ENCODE peak calls at places on chromosomes 12 and 14, in four cellular contexts. P is stimulated activated CD8-positive, alpha-beta memory T cell treated with anti-CD3 and anti-CD28 coated beads, Interleukin-4, amount 100 ng/mL, for 4 hours; Y is AML-193; O is CD8-positive, alpha-beta memory T cell. X is an unnamed sample.

GRCh38 chr12:124369055-124369900 is 74.4 kb downstream of the RFLNA start:
- DNase-seq in O (no peak), P (no peak), Y (no peak), X (no peak)

GRCh38 chr12:15931590-15932053 is 20.5 kb downstream of the DERA start:
- DNase-seq in P (no peak), O (no peak), Y (no peak), X (no peak)

GRCh38 chr14:93008381-93008780 is 85.4 kb downstream of the CHGA start:
- DNase-seq in O (no peak), P (no peak), Y (no peak), X (no peak)

GRCh38 chr14:89349196-89350008 is 67.6 kb downstream of the FOXN3 start:
- DNase-seq in P (no peak), Y (no peak), O (peak), X (no peak)

GRCh38 chr12:13918883-13919282 is 62.5 kb downstream of the GRIN2B start:
- DNase-seq in Y (no peak), P (no peak), O (no peak), X (no peak)

GRCh38 chr12:67441736-67442346 is 172.7 kb downstream of the CAND1 start:
- DNase-seq in O (peak), Y (no peak), P (peak), X (peak)

GRCh38 chr14:68365228-68365627 is 427.6 kb downstream of the ZFP36L1 start:
- DNase-seq in P (no peak), Y (no peak), O (no peak), X (no peak)

GRCh38 chr12:18895946-18896345 is 158.0 kb downstream of the CAPZA3 start:
- DNase-seq in P (no peak), Y (no peak), O (no peak), X (no peak)

GRCh38 chr14:67251573-67252226 is 10.5 kb downstream of the PALS1 start:
- DNase-seq in P (no peak), O (no peak), Y (no peak), X (no peak)

GRCh38 chr14:102923201-102923919 is 897 bp downstream of the AMN start:
- DNase-seq in O (no peak), Y (no peak), P (no peak), X (no peak)

GRCh38 chr14:89053303-89053702 is 228.9 kb downstream of the TTC8 start:
- DNase-seq in P (no peak), Y (no peak), O (no peak), X (no peak)

GRCh38 chr12:103423061-103423473 is 72.7 kb downstream of the C12orf42 start:
- DNase-seq in O (no peak), Y (no peak), P (no peak), X (no peak)

GRCh38 chr12:122421263-122421814 is 1.1 kb downstream of the CLIP1 start:
- DNase-seq in P (no peak), Y (peak), O (no peak), X (no peak)

GRCh38 chr14:76810953-76811400 is 1.7 kb downstream of the ANGEL1 start:
- DNase-seq in P (no peak), O (peak), Y (peak), X (no peak)

GRCh38 chr12:2483713-2484112 is 311.1 kb upstream of the FKBP4 start:
- DNase-seq in Y (no peak), P (no peak), O (no peak), X (no peak)

GRCh38 chr14:87712386-87713113 is 280.4 kb downstream of the GALC start:
- DNase-seq in Y (no peak), O (no peak), P (no peak), X (no peak)

GRCh38 chr14:71497645-71498086 is 434.6 kb upstream of the RGS6 start:
- DNase-seq in P (no peak), Y (no peak), O (no peak), X (no peak)

GRCh38 chr14:81454572-81455218 is 54.6 kb upstream of the STON2 start:
- DNase-seq in Y (no peak), P (no peak), O (no peak), X (no peak)

GRCh38 chr14:96735509-96735908 is 61.7 kb upstream of the VRK1 start:
- DNase-seq in P (no peak), Y (no peak), O (no peak), X (no peak)

GRCh38 chr12:12976366-12976765 is 23.7 kb downstream of the HEBP1 start:
- DNase-seq in O (no peak), Y (no peak), P (no peak), X (no peak)

GRCh38 chr12:12349711-12350665 is at the start of gene MANSC1:
- DNase-seq in O (peak), P (peak), Y (no peak), X (no peak)

GRCh38 chr12:56348776-56349175 is 10.1 kb downstream of the IL23A start:
- DNase-seq in O (no peak), P (no peak), Y (no peak), X (no peak)